ENCODE peak calls at places on chromosome 14, in four cellular contexts. S is cardiac fibroblast, W is islet precursor cell, T is RKO. Q is an unnamed sample.

GRCh38 chr14:61561657-61562276 is 133.5 kb upstream of the HIF1A start:
- DNase-seq in S (peak), W (peak), T (peak), Q (no peak)

GRCh38 chr14:27366596-27366995 is 768.8 kb upstream of the NOVA1 start:
- DNase-seq in S (peak), W (no peak), T (no peak), Q (no peak)

GRCh38 chr14:81565441-81566290 is 32.0 kb upstream of the SEL1L start:
- DNase-seq in S (peak), W (no peak), T (peak), Q (no peak)

GRCh38 chr14:87805315-87805723 is 187.7 kb downstream of the GALC start:
- DNase-seq in S (peak), W (peak), T (peak), Q (no peak)

GRCh38 chr14:105305350-105305749 is 4.5 kb upstream of the BRF1 start:
- DNase-seq in S (no peak), W (no peak), T (no peak), Q (no peak)

GRCh38 chr14:91063119-91063518 is 2.7 kb upstream of the RPS6KA5 start:
- DNase-seq in S (peak), W (no peak), T (no peak), Q (no peak)

GRCh38 chr14:45610303-45610702 is 357.3 kb upstream of the MIS18BP1 start:
- DNase-seq in S (peak), W (no peak), T (peak), Q (no peak)

GRCh38 chr14:67221248-67221981 is 19.8 kb upstream of the PALS1 start:
- DNase-seq in S (peak), W (no peak), T (no peak), Q (no peak)

GRCh38 chr14:64983439-64984310 is 3.0 kb upstream of the FNTB start:
- DNase-seq in S (peak), W (no peak), T (peak), Q (no peak)

GRCh38 chr14:56490379-56490778 is 89.2 kb upstream of the TMEM260 start:
- DNase-seq in S (peak), W (no peak), T (peak), Q (no peak)

GRCh38 chr14:71680733-71681387 is 251.4 kb upstream of the RGS6 start:
- DNase-seq in S (no peak), W (no peak), T (no peak), Q (no peak)

Q was measured in type B pancreatic cell.